ENCODE peak calls at places on chromosomes 13 and 19, in four cellular contexts. Y is cardiac fibroblast, X is thoracic aorta, M is fibroblast of pulmonary artery. U is an unnamed sample.

GRCh38 chr19:35869327-35870123 is 1.2 kb downstream of the APLP1 start:
- DNase-seq in Y (peak), X (no peak), M (peak), U (peak)

GRCh38 chr13:76812971-76813691 is 73.1 kb downstream of the KCTD12 start:
- DNase-seq in Y (peak), X (no peak), M (peak), U (no peak)

GRCh38 chr13:21657538-21657937 is 13.3 kb upstream of the FGF9 start:
- DNase-seq in Y (no peak), X (no peak), M (no peak), U (no peak)

GRCh38 chr13:68940049-68940448 is 1167.6 kb upstream of the ATXN8OS start:
- DNase-seq in Y (no peak), X (no peak), M (no peak), U (no peak)

GRCh38 chr13:67061750-67062149 is 168.4 kb downstream of the PCDH9 start:
- DNase-seq in Y (peak), X (no peak), M (peak), U (no peak)

GRCh38 chr19:31380854-31381253 is 31.6 kb upstream of the TSHZ3 start:
- DNase-seq in Y (no peak), X (no peak), M (no peak), U (no peak)

GRCh38 chr13:26985285-26985878 is 186.2 kb downstream of the USP12 start:
- DNase-seq in Y (peak), X (peak), M (peak), U (peak)

GRCh38 chr19:50046649-50047503 is 21.1 kb downstream of the ZNF473 start:
- DNase-seq in Y (peak), X (peak), M (peak), U (peak)

GRCh38 chr13:80486407-80486806 is 145.5 kb upstream of the SPRY2 start:
- DNase-seq in Y (no peak), X (no peak), M (no peak), U (no peak)

GRCh38 chr13:101773062-101773461 is 320.6 kb downstream of the ITGBL1 start:
- DNase-seq in Y (no peak), X (no peak), M (peak), U (no peak)

GRCh38 chr19:14479985-14480694 is 5.0 kb upstream of the PTGER1 start:
- DNase-seq in Y (peak), X (no peak), M (no peak), U (no peak)

GRCh38 chr13:41492432-41493267 is 35.3 kb downstream of the RGCC start:
- DNase-seq in Y (no peak), X (no peak), M (no peak), U (peak)

GRCh38 chr19:12987781-12988180 is 7.5 kb upstream of the NFIX start:
- DNase-seq in Y (no peak), X (no peak), M (no peak), U (no peak)

DNA sequence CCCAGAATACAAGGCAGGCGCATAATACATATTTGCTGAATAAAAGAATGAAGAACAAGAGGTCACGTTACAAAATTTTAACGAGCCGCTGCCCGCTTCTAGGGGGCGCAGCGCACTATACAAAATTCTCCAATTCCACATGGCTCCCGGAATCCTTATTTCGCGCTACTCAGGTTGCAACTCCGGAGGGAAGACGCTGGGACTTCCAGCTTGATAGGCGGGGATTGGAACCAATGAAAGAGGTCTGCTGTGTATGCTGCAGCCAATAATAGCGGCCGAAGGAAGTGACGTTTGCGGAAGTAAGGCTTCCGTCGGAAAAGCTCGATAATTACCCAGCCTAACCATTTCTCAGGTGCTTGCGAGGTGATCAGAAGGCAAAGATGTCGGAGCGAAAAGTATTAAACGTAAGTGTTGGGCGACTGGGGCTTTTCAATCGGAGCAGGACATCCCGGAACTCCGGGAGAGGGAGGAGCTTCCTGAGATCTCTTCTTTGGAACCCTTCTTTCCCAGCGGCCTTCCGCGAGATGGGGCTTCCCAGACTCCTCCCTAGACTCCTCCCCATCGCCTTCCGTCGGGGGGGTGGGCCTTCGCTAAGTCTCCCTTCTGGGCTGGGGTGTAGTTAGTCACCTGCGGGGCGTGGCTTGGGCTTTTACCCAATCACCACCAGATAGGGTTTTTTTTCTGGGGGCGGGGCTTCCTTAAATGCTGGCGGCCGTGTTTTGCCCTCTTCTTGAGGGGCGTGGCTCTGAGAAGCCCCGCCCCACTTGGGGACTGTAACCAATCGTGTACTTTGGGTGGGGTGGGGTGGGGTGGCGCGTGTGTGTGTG is at the start of gene YJU2:
- DNase-seq in Y (peak), X (peak), M (peak), U (peak)
- H3K4me3 ChIP-seq in Y (peak), X (peak), M (peak), U (peak)

DNA sequence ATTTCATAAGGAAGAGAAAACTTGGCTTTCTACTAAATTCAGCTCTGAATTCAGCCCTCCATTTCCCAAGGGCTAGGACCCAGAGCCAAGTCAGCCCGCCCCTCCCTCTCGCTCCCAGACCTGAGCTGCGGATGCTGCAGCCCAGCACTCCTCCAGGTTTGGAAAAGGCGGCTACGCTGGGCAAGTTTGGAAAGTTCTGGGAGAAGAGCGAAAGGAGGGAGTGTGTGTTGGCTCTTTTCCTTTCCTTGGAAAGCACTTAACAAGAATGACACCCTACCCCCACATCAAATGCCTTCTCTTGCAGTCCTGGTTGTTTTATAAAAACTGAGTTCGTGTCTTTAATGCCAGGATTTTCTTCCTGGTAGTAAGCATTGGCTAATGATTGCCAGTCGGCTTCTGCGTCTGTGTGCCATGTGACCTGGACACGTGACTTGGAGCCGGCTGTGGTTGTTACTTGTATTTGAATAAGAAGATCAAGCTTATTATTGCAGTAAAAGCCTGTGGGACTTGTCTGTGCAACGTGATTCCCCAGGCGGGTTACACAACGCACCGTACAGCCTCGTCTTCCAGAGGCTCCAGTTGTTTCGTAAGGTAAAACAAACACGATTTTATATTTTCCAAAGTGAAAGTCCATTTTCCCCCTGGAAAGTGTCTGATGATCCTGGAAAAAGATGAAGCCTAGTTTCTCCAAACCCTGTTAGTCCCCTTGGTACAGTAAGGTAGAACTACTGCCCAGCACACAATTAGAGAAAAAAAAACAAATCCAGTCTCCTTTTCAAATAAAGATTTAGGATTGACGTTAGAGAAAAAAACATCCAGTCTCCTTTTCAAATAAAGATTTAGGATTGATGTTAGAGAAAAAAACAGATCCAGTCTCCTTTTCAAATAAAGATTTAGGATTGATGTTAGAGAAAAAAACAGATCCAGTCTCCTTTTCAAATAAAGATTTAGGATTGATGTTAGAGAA is 26.8 kb upstream of the UBE2L5 start:
- DNase-seq in Y (peak), X (peak), M (peak), U (peak)
- H3K4me3 ChIP-seq in Y (peak), X (peak), M (peak), U (peak)

GRCh38 chr19:8363803-8364771 is at the start of gene ANGPTL4:
- DNase-seq in Y (peak), X (peak), M (peak), U (no peak)

GRCh38 chr19:8366121-8366581 is 2.2 kb downstream of the ANGPTL4 start:
- DNase-seq in Y (no peak), X (no peak), M (no peak), U (no peak)

GRCh38 chr19:8367327-8368001 is 3.5 kb downstream of the ANGPTL4 start:
- DNase-seq in Y (peak), X (peak), M (peak), U (no peak)

GRCh38 chr19:8368136-8368535 is 4.2 kb downstream of the ANGPTL4 start:
- DNase-seq in Y (no peak), X (no peak), M (no peak), U (no peak)

GRCh38 chr19:8366961-8367326 is 3.0 kb downstream of the ANGPTL4 start:
- DNase-seq in Y (peak), X (no peak), M (peak), U (no peak)
- H3K4me3 ChIP-seq in Y (peak), X (peak), M (peak), U (no peak)

DNA sequence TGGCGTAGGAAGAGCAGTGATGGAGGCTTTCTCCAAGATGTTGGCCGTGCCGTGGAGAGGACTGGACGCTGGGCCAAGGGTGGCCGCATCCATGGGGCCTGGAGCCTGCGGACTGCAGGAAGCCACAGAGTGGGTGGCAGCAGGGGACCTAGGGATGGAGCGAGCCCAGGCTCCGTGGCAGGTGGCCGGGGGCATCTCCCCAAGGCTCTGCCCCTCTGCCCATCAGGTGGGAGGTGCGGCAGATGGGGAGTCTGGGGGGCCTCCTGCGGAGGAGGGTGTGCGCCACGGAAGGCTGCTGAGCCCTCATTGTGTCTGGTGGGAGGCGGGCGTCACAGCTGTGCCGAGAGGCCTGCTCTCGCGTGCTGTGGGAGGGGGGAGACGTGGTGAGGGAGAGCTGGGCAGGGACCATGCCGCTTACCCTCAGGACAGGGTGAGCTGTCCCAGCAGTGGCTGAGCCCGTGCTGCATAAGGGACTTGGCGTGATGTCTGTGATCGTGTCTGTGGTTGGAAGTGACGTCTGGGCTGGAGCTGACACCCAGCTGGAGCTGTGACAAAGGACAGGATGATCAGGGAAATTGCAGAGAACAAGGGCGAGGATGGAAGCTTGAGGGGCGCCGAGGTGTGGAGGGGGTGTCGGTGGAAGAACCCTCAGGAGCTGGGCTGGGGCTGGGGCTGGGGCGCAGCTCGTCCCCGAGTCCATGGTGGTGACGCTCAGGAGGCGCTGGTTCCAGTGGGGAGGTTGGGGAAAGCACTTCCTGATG is 13.4 kb downstream of the MCF2L start:
- DNase-seq in Y (no peak), X (no peak), M (no peak), U (no peak)
- H3K4me3 ChIP-seq in Y (no peak), X (no peak), M (no peak), U (no peak)

GRCh38 chr13:58573742-58574141 is 942.2 kb downstream of the PCDH17 start:
- DNase-seq in Y (no peak), X (no peak), M (no peak), U (no peak)
- H3K4me3 ChIP-seq in Y (no peak), X (no peak), M (no peak), U (no peak)

DNA sequence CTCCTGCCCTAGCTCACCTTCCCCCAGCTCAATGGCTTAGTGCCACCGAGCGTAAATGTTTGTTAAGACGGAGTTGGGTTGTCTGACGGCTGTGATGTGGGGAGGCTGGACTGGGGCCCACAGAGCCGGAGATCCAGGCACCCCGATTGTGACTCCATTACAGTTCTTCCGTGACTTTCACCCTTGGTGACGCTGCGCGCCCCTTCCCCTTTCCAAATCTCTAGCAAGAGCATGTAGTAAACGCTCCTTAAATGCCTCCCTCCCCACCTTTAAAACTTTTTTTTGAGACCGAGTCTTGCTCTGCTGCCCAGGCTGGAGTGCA is 829 bp downstream of the REEP6 start:
- DNase-seq in Y (no peak), X (no peak), M (no peak), U (no peak)
- H3K4me3 ChIP-seq in Y (peak), X (peak), M (no peak), U (no peak)

GRCh38 chr13:49643003-49643651 is 14.8 kb downstream of the ARL11 start:
- DNase-seq in Y (no peak), X (no peak), M (no peak), U (no peak)
- H3K4me3 ChIP-seq in Y (no peak), X (peak), M (no peak), U (no peak)

GRCh38 chr19:11624064-11624463 is 26.8 kb downstream of the ZNF627 start:
- DNase-seq in Y (peak), X (no peak), M (peak), U (no peak)
- H3K4me3 ChIP-seq in Y (no peak), X (peak), M (no peak), U (no peak)

DNA sequence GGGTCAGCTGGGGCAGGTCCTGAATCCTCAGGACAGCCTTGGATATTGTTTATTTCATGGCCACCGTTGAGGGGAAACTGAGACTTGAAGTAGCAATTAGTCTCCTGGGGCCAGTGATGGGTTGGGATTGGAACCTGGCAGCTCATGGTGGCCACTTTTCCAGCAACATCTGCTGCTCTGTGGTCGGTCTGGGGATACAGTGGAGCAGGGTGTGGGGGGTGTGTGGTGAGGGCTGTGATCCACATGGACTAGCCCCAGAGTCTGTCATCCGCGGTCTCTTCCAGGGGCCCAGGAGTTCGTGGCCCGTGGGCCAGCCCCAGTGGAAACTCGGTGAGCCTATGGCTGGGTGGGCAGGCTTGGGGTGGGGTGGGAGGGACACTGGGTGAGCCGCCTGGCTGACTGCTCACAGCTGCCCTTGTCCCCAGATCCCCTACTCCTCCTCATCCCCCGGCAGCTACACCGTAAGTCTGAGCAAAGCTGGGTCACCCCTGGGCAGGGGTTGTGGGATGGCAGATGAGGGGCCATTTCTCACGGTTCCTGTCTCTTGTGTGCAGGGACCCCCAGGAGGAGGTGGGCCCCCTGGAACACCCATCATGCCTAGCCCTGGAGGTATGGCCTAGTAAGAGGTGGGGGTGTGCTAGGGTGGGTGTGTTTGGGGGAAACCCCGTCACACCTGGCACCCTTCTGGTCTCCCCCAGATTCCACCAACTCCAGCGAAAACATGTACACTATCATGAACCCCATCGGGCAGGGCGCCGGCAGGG is 5.5 kb downstream of the ISYNA1 start:
- DNase-seq in Y (no peak), X (no peak), M (no peak), U (no peak)
- H3K4me3 ChIP-seq in Y (no peak), X (no peak), M (no peak), U (no peak)

GRCh38 chr19:51552996-51553725 is 17.9 kb upstream of the ZNF175 start:
- DNase-seq in Y (peak), X (no peak), M (peak), U (no peak)
- H3K4me3 ChIP-seq in Y (no peak), X (no peak), M (no peak), U (no peak)